ENCODE peak calls at places on chromosomes 12 and 14, in nine cellular contexts. Z is breast epithelium, A is AML-193, B is posterior cingulate gyrus, E is NCI-H1417 treated with DMSO at 0.1 percent for 48 hours, U is AG20443, X is lower lobe of right lung, V is A549, H is IMR-90. L is an unnamed sample.

GRCh38 chr12:75488553-75488952 is 8.0 kb downstream of the GLIPR1 start:
- DNase-seq in B (no peak), X (no peak), Z (no peak), A (peak), V (peak), H (peak), U (peak), E (no peak), L (no peak)

GRCh38 chr12:26122681-26123481 is 2.0 kb downstream of the BHLHE41 start:
- DNase-seq in X (peak), Z (peak), U (peak), B (peak), V (peak), E (no peak), A (no peak), H (peak), L (peak)

GRCh38 chr14:103207038-103207403 is 83.8 kb downstream of the TNFAIP2 start:
- DNase-seq in E (no peak), Z (peak), B (no peak), V (no peak), A (no peak), U (peak), H (no peak), X (peak), L (no peak)

GRCh38 chr14:64950889-64951288 is 8.3 kb upstream of the GPX2 start:
- DNase-seq in A (no peak), B (no peak), E (no peak), X (no peak), U (no peak), H (no peak), Z (no peak), V (no peak), L (no peak)

GRCh38 chr14:77498984-77499527 is 440 bp upstream of the ISM2 start:
- DNase-seq in X (no peak), U (peak), A (no peak), Z (no peak), B (no peak), H (no peak), V (no peak), E (no peak), L (peak)

GRCh38 chr12:104956870-104957301 is 1.2 kb downstream of the SLC41A2 start:
- DNase-seq in E (no peak), B (no peak), V (no peak), X (no peak), U (no peak), H (peak), A (no peak), Z (no peak), L (no peak)

GRCh38 chr14:55005071-55005470 is 21.8 kb downstream of the WDHD1 start:
- DNase-seq in U (peak), Z (no peak), B (no peak), E (no peak), X (no peak), A (no peak), H (peak), V (no peak), L (no peak)

GRCh38 chr12:92945659-92946220 is 16.6 kb upstream of the EEA1 start:
- DNase-seq in Z (no peak), B (no peak), E (no peak), U (no peak), V (no peak), A (no peak), X (no peak), H (no peak), L (no peak)

GRCh38 chr12:129145381-129145780 is 292.1 kb downstream of the GLT1D1 start:
- DNase-seq in Z (no peak), V (no peak), B (peak), U (no peak), A (no peak), E (no peak), X (no peak), H (no peak), L (no peak)

GRCh38 chr14:68757618-68758081 is 35.2 kb downstream of the ZFP36L1 start:
- DNase-seq in U (peak), V (no peak), H (peak), A (peak), E (no peak), Z (no peak), X (peak), B (no peak), L (no peak)

GRCh38 chr14:54291491-54292191 is 105.2 kb upstream of the CDKN3 start:
- DNase-seq in B (no peak), Z (no peak), V (no peak), U (no peak), H (no peak), X (no peak), E (no peak), A (no peak), L (no peak)

GRCh38 chr12:16458521-16459078 is 111.2 kb downstream of the MGST1 start:
- DNase-seq in A (no peak), Z (no peak), B (no peak), X (no peak), H (peak), U (no peak), E (no peak), V (no peak), L (no peak)

GRCh38 chr14:61573321-61573720 is 122.0 kb upstream of the HIF1A start:
- DNase-seq in E (no peak), X (no peak), U (no peak), V (no peak), Z (no peak), B (no peak), H (no peak), A (no peak), L (no peak)

GRCh38 chr14:93891756-93892504 is 35.2 kb upstream of the FAM181A start:
- DNase-seq in H (no peak), U (no peak), V (no peak), Z (no peak), X (no peak), B (no peak), A (no peak), E (no peak), L (no peak)

GRCh38 chr12:6529291-6529737 is 5.0 kb upstream of the GAPDH start:
- DNase-seq in Z (no peak), A (no peak), B (no peak), V (no peak), U (no peak), E (no peak), H (no peak), X (no peak), L (no peak)

GRCh38 chr12:109626378-109627115 is 53.0 kb downstream of the MVK start:
- DNase-seq in X (no peak), U (no peak), Z (no peak), V (no peak), B (peak), H (no peak), E (no peak), A (no peak), L (no peak)